ENCODE peak calls at places on chromosome 18, in nine cellular contexts. O is stomach, G is HL-60, Q is transverse colon, I is sigmoid colon, R is GM23338, L is esophagus muscularis mucosa, W is K562, T is HepG2. X is an unnamed sample.
A peak's percentile ranks its signal among the peaks of the same experiment; 100 is the strongest.

GRCh38 chr18:48852792-48853191 is 98.0 kb downstream of the SMAD7 start:
- DNase-seq in O (no peak), G (no peak), Q (no peak), I (no peak), R (no peak), L (no peak), W (no peak), T (no peak), X (no peak)

GRCh38 chr18:47754311-47755101 is 176.0 kb downstream of the SMAD2 start:
- DNase-seq in O (peak; percentile 43), G (peak; percentile 56), Q (peak; percentile 58), I (no peak), R (peak; percentile 88), L (peak; percentile 75), W (peak; percentile 63), T (peak; percentile 23), X (peak; percentile 53)

GRCh38 chr18:41072946-41073345 is 882.1 kb upstream of the PIK3C3 start:
- DNase-seq in O (no peak), G (no peak), Q (no peak), I (no peak), R (no peak), L (no peak), W (no peak), T (no peak), X (no peak)

GRCh38 chr18:12968619-12969018 is 20.8 kb downstream of the SEH1L start:
- DNase-seq in O (no peak), G (no peak), Q (no peak), I (no peak), R (no peak), L (no peak), W (no peak), T (no peak), X (no peak)

GRCh38 chr18:62531931-62532330 is 9.1 kb downstream of the ZCCHC2 start:
- DNase-seq in O (no peak), G (no peak), Q (no peak), I (no peak), R (no peak), L (no peak), W (no peak), T (no peak), X (no peak)

GRCh38 chr18:36101943-36102342 is 27.2 kb downstream of the SLC39A6 start:
- DNase-seq in O (no peak), G (no peak), Q (no peak), I (no peak), R (peak; percentile 13), L (no peak), W (peak; percentile 14), T (no peak), X (no peak)

GRCh38 chr18:13100942-13101658 is 109.9 kb downstream of the CEP192 start:
- DNase-seq in O (no peak), G (no peak), Q (no peak), I (no peak), R (no peak), L (no peak), W (no peak), T (no peak), X (no peak)

GRCh38 chr18:47284691-47285370 is 33.4 kb upstream of the SKOR2 start:
- DNase-seq in O (no peak), G (no peak), Q (no peak), I (no peak), R (no peak), L (peak; percentile 68), W (no peak), T (no peak), X (no peak)

GRCh38 chr18:59718108-59719057 is 21.2 kb upstream of the CCBE1 start:
- DNase-seq in O (no peak), G (no peak), Q (no peak), I (no peak), R (no peak), L (no peak), W (no peak), T (no peak), X (no peak)

GRCh38 chr18:78445880-78446279 is 533.7 kb upstream of the SALL3 start:
- DNase-seq in O (no peak), G (no peak), Q (no peak), I (no peak), R (no peak), L (no peak), W (no peak), T (no peak), X (no peak)

GRCh38 chr18:41165625-41166024 is 789.4 kb upstream of the PIK3C3 start:
- DNase-seq in O (no peak), G (no peak), Q (no peak), I (no peak), R (no peak), L (no peak), W (no peak), T (no peak), X (no peak)

GRCh38 chr18:7575465-7576026 is 8.4 kb downstream of the PTPRM start:
- DNase-seq in O (no peak), G (no peak), Q (no peak), I (no peak), R (no peak), L (no peak), W (no peak), T (no peak), X (no peak)

GRCh38 chr18:38611036-38611964 is 1045.7 kb upstream of the CELF4 start:
- DNase-seq in O (no peak), G (no peak), Q (no peak), I (no peak), R (no peak), L (no peak), W (no peak), T (no peak), X (no peak)

GRCh38 chr18:48699761-48700160 is 160.9 kb downstream of the CTIF start:
- DNase-seq in O (no peak), G (no peak), Q (no peak), I (no peak), R (no peak), L (no peak), W (no peak), T (no peak), X (no peak)

GRCh38 chr18:50704541-50704940 is 115.3 kb downstream of the MRO start:
- DNase-seq in O (no peak), G (no peak), Q (no peak), I (peak; percentile 40), R (no peak), L (no peak), W (no peak), T (no peak), X (no peak)

GRCh38 chr18:36752929-36753865 is 75.6 kb downstream of the TPGS2 start:
- DNase-seq in O (no peak), G (no peak), Q (no peak), I (no peak), R (no peak), L (no peak), W (peak; percentile 36), T (no peak), X (no peak)

GRCh38 chr18:63949068-63949737 is at the start of gene HMSD:
- DNase-seq in O (peak; percentile 61), G (no peak), Q (peak; percentile 69), I (no peak), R (peak; percentile 83), L (no peak), W (peak; percentile 25), T (no peak), X (peak; percentile 58)

GRCh38 chr18:62898359-62898758 is 183.0 kb downstream of the PHLPP1 start:
- DNase-seq in O (no peak), G (no peak), Q (no peak), I (no peak), R (no peak), L (no peak), W (no peak), T (peak; percentile 35), X (no peak)

GRCh38 chr18:25231327-25231691 is 120.7 kb downstream of the ZNF521 start:
- DNase-seq in O (no peak), G (no peak), Q (no peak), I (peak; percentile 72), R (no peak), L (no peak), W (no peak), T (no peak), X (no peak)

GRCh38 chr18:25229858-25230257 is 122.1 kb downstream of the ZNF521 start:
- DNase-seq in O (no peak), G (no peak), Q (no peak), I (no peak), R (no peak), L (no peak), W (no peak), T (no peak), X (no peak)

GRCh38 chr18:25228410-25228809 is 123.6 kb downstream of the ZNF521 start:
- DNase-seq in O (no peak), G (no peak), Q (no peak), I (no peak), R (no peak), L (no peak), W (no peak), T (no peak), X (no peak)

GRCh38 chr18:25229080-25229479 is 122.9 kb downstream of the ZNF521 start:
- DNase-seq in O (no peak), G (no peak), Q (no peak), I (no peak), R (no peak), L (no peak), W (peak; percentile 79), T (no peak), X (no peak)

GRCh38 chr18:25230658-25231326 is 121.2 kb downstream of the ZNF521 start:
- DNase-seq in O (peak; percentile 60), G (no peak), Q (peak; percentile 39), I (peak; percentile 93), R (no peak), L (peak; percentile 94), W (no peak), T (no peak), X (no peak)
- TF ChIP-seq POLR2AphosphoS5 in O (peak; percentile 57), G (no peak), Q (peak; percentile 45), I (peak; percentile 67), R (no peak), L (peak; percentile 71), W (no peak), T (no peak), X (no peak)

GRCh38 chr18:77071711-77072292 is 60.8 kb downstream of the MBP start:
- DNase-seq in O (peak; percentile 44), G (no peak), Q (no peak), I (no peak), R (no peak), L (no peak), W (no peak), T (no peak), X (no peak)
- TF ChIP-seq POLR2AphosphoS5 in O (no peak), G (no peak), Q (peak; percentile 46), I (no peak), R (no peak), L (peak; percentile 59), W (no peak), T (no peak), X (no peak)

DNA sequence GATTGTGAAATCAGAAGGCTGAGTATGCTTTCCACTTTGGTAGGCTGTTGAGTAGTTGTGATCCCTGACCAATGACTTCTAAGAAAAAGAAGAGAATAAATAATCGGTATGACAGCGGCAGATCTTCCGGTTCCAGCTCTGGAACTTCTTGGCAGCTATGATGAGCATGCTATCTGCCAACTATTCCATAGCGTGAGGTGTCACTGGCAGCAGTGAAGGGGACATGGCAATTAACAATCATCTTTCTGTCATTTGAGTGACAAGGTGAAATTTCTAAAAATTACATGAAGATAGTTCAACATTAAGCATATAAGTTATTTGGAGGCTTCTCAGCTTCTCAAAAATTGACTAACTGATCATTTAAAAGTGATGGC is 140.1 kb upstream of the NETO1 start:
- DNase-seq in O (no peak), G (no peak), Q (no peak), I (no peak), R (no peak), L (no peak), W (no peak), T (no peak), X (no peak)
- TF ChIP-seq POLR2AphosphoS5 in O (no peak), G (no peak), Q (no peak), I (no peak), R (no peak), L (no peak), W (no peak), T (no peak), X (no peak)

GRCh38 chr18:30113454-30113853 is 929.1 kb downstream of the DSC3 start:
- DNase-seq in O (no peak), G (no peak), Q (no peak), I (no peak), R (no peak), L (no peak), W (no peak), T (no peak), X (no peak)
- TF ChIP-seq POLR2AphosphoS5 in O (no peak), G (no peak), Q (no peak), I (no peak), R (no peak), L (no peak), W (no peak), T (no peak), X (no peak)

X was measured in GM12892.